ENCODE peak calls at places on chromosomes 12 and 14, in seven cellular contexts. One of them, this sample, is unnamed.

GRCh38 chr14:89564291-89564957 is 147.4 kb upstream of the FOXN3 start:
- DNase-seq in astrocyte: peak
- DNase-seq in tibial artery: no peak
- DNase-seq in heart right ventricle: no peak
- DNase-seq in psoas muscle: no peak
- DNase-seq in IMR-90: no peak
- DNase-seq in stomach: no peak
- DNase-seq in this sample: peak

GRCh38 chr12:43098766-43099550 is 453.0 kb downstream of the ADAMTS20 start:
- DNase-seq in astrocyte: peak
- DNase-seq in tibial artery: no peak
- DNase-seq in heart right ventricle: no peak
- DNase-seq in psoas muscle: no peak
- DNase-seq in IMR-90: peak
- DNase-seq in stomach: no peak
- DNase-seq in this sample: no peak

GRCh38 chr12:49832836-49833421 is 4.7 kb upstream of the NCKAP5L start:
- DNase-seq in astrocyte: peak
- DNase-seq in tibial artery: no peak
- DNase-seq in heart right ventricle: no peak
- DNase-seq in psoas muscle: no peak
- DNase-seq in IMR-90: peak
- DNase-seq in stomach: no peak
- DNase-seq in this sample: peak

GRCh38 chr12:101764393-101764792 is 25.1 kb upstream of the SYCP3 start:
- DNase-seq in astrocyte: no peak
- DNase-seq in tibial artery: no peak
- DNase-seq in heart right ventricle: no peak
- DNase-seq in psoas muscle: no peak
- DNase-seq in IMR-90: no peak
- DNase-seq in stomach: no peak
- DNase-seq in this sample: no peak

GRCh38 chr14:76584271-76584702 is 177.0 kb upstream of the VASH1 start:
- DNase-seq in astrocyte: no peak
- DNase-seq in tibial artery: no peak
- DNase-seq in heart right ventricle: no peak
- DNase-seq in psoas muscle: no peak
- DNase-seq in IMR-90: no peak
- DNase-seq in stomach: no peak
- DNase-seq in this sample: no peak

GRCh38 chr12:75725505-75726120 is 214.2 kb upstream of the KRR1 start:
- DNase-seq in astrocyte: peak
- DNase-seq in tibial artery: no peak
- DNase-seq in heart right ventricle: no peak
- DNase-seq in psoas muscle: no peak
- DNase-seq in IMR-90: peak
- DNase-seq in stomach: no peak
- DNase-seq in this sample: peak

GRCh38 chr12:122104844-122105243 is 26.3 kb downstream of the MLXIP start:
- DNase-seq in astrocyte: no peak
- DNase-seq in tibial artery: no peak
- DNase-seq in heart right ventricle: no peak
- DNase-seq in psoas muscle: no peak
- DNase-seq in IMR-90: no peak
- DNase-seq in stomach: no peak
- DNase-seq in this sample: no peak

GRCh38 chr12:47849261-47849660 is 29.6 kb upstream of the HDAC7 start:
- DNase-seq in astrocyte: peak
- DNase-seq in tibial artery: no peak
- DNase-seq in heart right ventricle: no peak
- DNase-seq in psoas muscle: no peak
- DNase-seq in IMR-90: no peak
- DNase-seq in stomach: no peak
- DNase-seq in this sample: no peak

GRCh38 chr14:97350894-97351713 is 553.9 kb downstream of the VRK1 start:
- DNase-seq in astrocyte: no peak
- DNase-seq in tibial artery: no peak
- DNase-seq in heart right ventricle: no peak
- DNase-seq in psoas muscle: no peak
- DNase-seq in IMR-90: no peak
- DNase-seq in stomach: peak
- DNase-seq in this sample: no peak

GRCh38 chr12:52370906-52371608 is 3.8 kb upstream of the KRT85 start:
- DNase-seq in astrocyte: peak
- DNase-seq in tibial artery: peak
- DNase-seq in heart right ventricle: peak
- DNase-seq in psoas muscle: peak
- DNase-seq in IMR-90: peak
- DNase-seq in stomach: no peak
- DNase-seq in this sample: no peak

GRCh38 chr12:89453579-89453978 is 71.0 kb downstream of the GALNT4 start:
- DNase-seq in astrocyte: peak
- DNase-seq in tibial artery: no peak
- DNase-seq in heart right ventricle: peak
- DNase-seq in psoas muscle: no peak
- DNase-seq in IMR-90: peak
- DNase-seq in stomach: no peak
- DNase-seq in this sample: no peak

GRCh38 chr12:89451876-89452275 is 72.7 kb downstream of the GALNT4 start:
- DNase-seq in astrocyte: peak
- DNase-seq in tibial artery: peak
- DNase-seq in heart right ventricle: peak
- DNase-seq in psoas muscle: peak
- DNase-seq in IMR-90: peak
- DNase-seq in stomach: no peak
- DNase-seq in this sample: no peak

GRCh38 chr12:89453121-89453520 is 71.5 kb downstream of the GALNT4 start:
- DNase-seq in astrocyte: no peak
- DNase-seq in tibial artery: no peak
- DNase-seq in heart right ventricle: no peak
- DNase-seq in psoas muscle: no peak
- DNase-seq in IMR-90: no peak
- DNase-seq in stomach: no peak
- DNase-seq in this sample: no peak

GRCh38 chr12:89456565-89456964 is 68.0 kb downstream of the GALNT4 start:
- DNase-seq in astrocyte: no peak
- DNase-seq in tibial artery: no peak
- DNase-seq in heart right ventricle: no peak
- DNase-seq in psoas muscle: no peak
- DNase-seq in IMR-90: no peak
- DNase-seq in stomach: no peak
- DNase-seq in this sample: no peak

DNA sequence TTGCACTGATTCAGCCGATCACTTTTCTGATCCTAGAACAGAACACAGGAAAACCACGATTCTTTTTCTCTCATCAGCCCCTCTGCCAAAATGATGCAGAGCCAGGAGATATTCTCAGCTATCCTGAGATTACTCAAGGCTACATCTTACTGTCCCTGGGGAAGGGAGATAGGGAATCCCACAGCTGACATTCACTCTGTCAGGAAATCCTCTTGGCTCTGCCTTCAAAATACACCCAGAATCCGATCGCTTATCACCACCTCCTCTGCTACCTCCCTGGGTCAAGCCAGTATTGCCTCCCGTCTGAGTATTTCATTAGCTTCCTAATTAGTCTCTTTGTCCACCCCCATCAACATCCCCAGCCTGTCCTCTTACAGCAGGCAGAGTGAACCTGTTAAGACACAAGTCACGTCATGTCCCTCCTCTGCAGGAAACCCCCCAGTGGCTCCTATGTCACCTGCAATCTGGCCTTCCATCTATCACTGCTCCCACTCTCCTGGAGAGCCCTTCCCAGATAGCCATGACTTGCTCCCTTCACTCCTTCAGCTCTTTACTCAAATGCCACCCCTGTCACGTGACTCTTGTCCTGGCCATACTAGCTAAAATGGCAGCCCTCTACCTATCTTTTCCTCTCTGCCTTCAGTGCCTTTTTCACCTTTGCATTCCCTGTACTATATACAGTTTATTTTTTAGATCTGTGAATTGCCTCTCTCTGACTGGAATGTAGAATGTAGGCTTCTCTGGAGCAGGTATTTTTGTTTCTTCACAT is 70.3 kb downstream of the GALNT4 start:
- DNase-seq in astrocyte: no peak
- DNase-seq in tibial artery: no peak
- DNase-seq in heart right ventricle: peak
- DNase-seq in psoas muscle: no peak
- DNase-seq in IMR-90: no peak
- DNase-seq in stomach: no peak
- DNase-seq in this sample: no peak
- TF ChIP-seq CTCF in astrocyte: no peak
- TF ChIP-seq CTCF in tibial artery: no peak
- TF ChIP-seq CTCF in heart right ventricle: no peak
- TF ChIP-seq CTCF in psoas muscle: no peak
- TF ChIP-seq CTCF in IMR-90: no peak
- TF ChIP-seq CTCF in stomach: no peak
- TF ChIP-seq CTCF in this sample: no peak

DNA sequence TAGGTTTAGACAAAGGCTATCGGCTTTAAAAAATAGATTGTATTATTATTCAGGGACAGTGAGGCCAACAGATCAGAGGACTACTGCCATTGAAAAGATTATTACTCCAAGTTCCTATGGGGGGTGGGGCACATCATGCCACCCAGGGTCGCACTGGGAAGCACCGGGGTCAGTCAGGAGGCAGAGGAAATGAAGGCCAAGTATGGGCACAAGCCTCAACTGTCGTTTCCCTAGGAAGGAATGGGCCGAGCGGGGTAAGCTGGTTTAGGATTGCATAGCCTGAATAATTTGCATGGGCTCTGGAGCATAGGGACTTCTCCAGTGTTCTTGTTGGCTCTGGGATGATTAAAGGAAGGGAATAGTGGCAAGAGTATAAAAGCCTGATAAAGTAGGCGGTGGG is 205.3 kb downstream of the NOVA1 start:
- DNase-seq in astrocyte: no peak
- DNase-seq in tibial artery: no peak
- DNase-seq in heart right ventricle: no peak
- DNase-seq in psoas muscle: no peak
- DNase-seq in IMR-90: no peak
- DNase-seq in stomach: no peak
- DNase-seq in this sample: no peak
- H3K27ac ChIP-seq in astrocyte: no peak
- H3K27ac ChIP-seq in tibial artery: no peak
- H3K27ac ChIP-seq in heart right ventricle: no peak
- H3K27ac ChIP-seq in psoas muscle: no peak
- H3K27ac ChIP-seq in IMR-90: no peak
- H3K27ac ChIP-seq in stomach: no peak
- H3K27ac ChIP-seq in this sample: no peak

DNA sequence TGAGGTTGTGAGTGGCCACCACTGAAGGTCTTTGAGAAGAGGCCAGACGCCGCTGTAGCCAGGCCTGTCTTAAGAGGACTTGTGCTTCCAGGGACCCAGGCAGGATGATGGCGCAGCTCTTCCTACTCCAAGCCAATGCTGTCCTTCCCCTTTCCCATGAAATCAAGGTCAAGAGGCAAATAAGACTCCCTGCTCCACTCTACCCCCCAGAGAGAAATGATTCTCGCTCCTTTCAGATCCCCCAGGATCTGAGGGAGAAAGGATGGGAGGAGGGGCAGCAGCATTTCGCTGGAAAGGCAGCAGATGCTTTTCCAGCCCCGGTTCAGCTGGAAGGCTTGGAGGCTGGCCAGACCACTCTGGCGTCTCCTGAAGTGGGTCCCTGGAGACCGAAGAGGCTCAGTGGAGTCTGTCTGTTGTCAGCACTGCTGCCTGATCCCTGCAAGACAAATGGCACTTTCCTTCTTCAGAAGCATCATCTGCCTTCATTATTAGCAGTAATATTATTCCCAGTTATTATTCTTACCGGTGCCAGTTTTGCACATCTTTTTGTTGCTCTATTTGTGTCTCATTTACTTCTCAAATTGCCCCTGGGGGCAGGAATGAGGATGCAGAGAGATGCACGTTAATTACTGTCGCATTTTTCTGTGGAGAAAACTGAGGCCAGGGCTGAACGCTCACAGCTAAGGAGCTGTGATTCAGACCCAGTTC is 51.4 kb downstream of the C14orf132 start:
- DNase-seq in astrocyte: peak
- DNase-seq in tibial artery: peak
- DNase-seq in heart right ventricle: peak
- DNase-seq in psoas muscle: peak
- DNase-seq in IMR-90: peak
- DNase-seq in stomach: no peak
- DNase-seq in this sample: no peak
- TF ChIP-seq CTCF in astrocyte: no peak
- TF ChIP-seq CTCF in tibial artery: no peak
- TF ChIP-seq CTCF in heart right ventricle: no peak
- TF ChIP-seq CTCF in psoas muscle: no peak
- TF ChIP-seq CTCF in IMR-90: no peak
- TF ChIP-seq CTCF in stomach: no peak
- TF ChIP-seq CTCF in this sample: no peak

GRCh38 chr14:94602722-94603121 is 9.5 kb upstream of the SERPINA3 start:
- DNase-seq in astrocyte: no peak
- DNase-seq in tibial artery: peak
- DNase-seq in heart right ventricle: no peak
- DNase-seq in psoas muscle: no peak
- DNase-seq in IMR-90: no peak
- DNase-seq in stomach: no peak
- DNase-seq in this sample: no peak
- H3K27ac ChIP-seq in astrocyte: no peak
- H3K27ac ChIP-seq in tibial artery: peak
- H3K27ac ChIP-seq in heart right ventricle: peak
- H3K27ac ChIP-seq in psoas muscle: no peak
- H3K27ac ChIP-seq in IMR-90: no peak
- H3K27ac ChIP-seq in stomach: peak
- H3K27ac ChIP-seq in this sample: no peak

DNA sequence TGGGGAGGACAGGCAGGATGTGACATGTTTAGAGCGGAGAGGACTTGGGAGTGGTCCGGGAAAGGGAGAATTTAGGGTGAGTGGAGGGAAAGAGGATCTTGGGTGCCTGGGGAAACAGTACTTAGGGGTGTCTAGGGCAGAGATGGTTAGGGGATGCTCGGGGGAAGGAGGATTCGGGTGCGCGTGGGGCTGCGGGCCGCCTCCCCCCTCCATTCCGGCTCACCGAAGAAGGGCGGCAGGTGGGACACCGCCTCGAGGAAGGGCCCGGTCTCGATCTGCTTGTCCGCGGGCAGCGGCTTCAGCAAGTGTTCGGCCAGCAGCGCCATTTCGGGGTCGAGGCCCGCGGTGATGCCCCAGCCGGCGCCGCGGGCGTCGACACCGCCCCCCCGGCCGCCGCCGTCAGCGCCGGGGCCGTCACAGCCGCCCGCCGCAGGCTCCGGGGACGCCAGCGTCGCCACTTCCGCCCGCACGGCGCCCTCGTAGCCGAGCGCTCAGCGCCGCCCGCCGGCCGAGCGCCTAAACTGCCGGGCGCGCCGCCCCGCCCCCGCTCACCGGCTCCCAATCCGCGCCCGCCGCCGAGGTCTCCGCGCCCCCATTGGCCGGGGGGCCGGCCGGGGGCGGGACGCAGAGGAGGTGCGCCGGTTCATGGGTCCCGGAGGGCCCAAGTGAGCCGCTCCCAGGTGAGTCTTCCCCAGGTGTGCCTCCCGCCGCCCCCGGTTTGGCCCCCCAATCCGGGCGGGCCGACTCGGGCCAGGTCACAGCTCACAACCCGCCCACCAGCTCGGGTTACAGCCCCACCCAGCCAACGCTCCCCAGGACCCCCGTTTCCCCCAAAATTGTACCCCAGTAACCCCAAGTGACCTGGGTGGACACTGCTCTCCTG is at the start of gene GLTP:
- DNase-seq in astrocyte: peak
- DNase-seq in tibial artery: peak
- DNase-seq in heart right ventricle: peak
- DNase-seq in psoas muscle: peak
- DNase-seq in IMR-90: peak
- DNase-seq in stomach: peak
- DNase-seq in this sample: peak
- TF ChIP-seq CTCF in astrocyte: no peak
- TF ChIP-seq CTCF in tibial artery: peak
- TF ChIP-seq CTCF in heart right ventricle: peak
- TF ChIP-seq CTCF in psoas muscle: peak
- TF ChIP-seq CTCF in IMR-90: peak
- TF ChIP-seq CTCF in stomach: peak
- TF ChIP-seq CTCF in this sample: peak

This sample was measured in foreskin keratinocyte.